ENCODE peak calls at places on chromosomes 12 and 14, in five cellular contexts. One of them, this sample, is unnamed.

GRCh38 chr12:1848741-1849140 is 28.4 kb downstream of the LRTM2 start:
- DNase-seq in spleen: no peak
- DNase-seq in astrocyte of the cerebellum: no peak
- DNase-seq in MCF 10A: no peak
- DNase-seq in nephron progenitor cell: no peak
- DNase-seq in this sample: no peak

GRCh38 chr12:27193106-27193505 is 51.0 kb upstream of the STK38L start:
- DNase-seq in spleen: no peak
- DNase-seq in astrocyte of the cerebellum: peak
- DNase-seq in MCF 10A: no peak
- DNase-seq in nephron progenitor cell: no peak
- DNase-seq in this sample: peak

GRCh38 chr14:50998612-50999011 is 54.3 kb upstream of the PYGL start:
- DNase-seq in spleen: no peak
- DNase-seq in astrocyte of the cerebellum: no peak
- DNase-seq in MCF 10A: no peak
- DNase-seq in nephron progenitor cell: no peak
- DNase-seq in this sample: no peak

GRCh38 chr12:22172501-22172900 is 126.5 kb downstream of the CMAS start:
- DNase-seq in spleen: no peak
- DNase-seq in astrocyte of the cerebellum: no peak
- DNase-seq in MCF 10A: no peak
- DNase-seq in nephron progenitor cell: no peak
- DNase-seq in this sample: no peak

GRCh38 chr12:124465473-124465872 is 101.9 kb downstream of the NCOR2 start:
- DNase-seq in spleen: no peak
- DNase-seq in astrocyte of the cerebellum: no peak
- DNase-seq in MCF 10A: no peak
- DNase-seq in nephron progenitor cell: no peak
- DNase-seq in this sample: no peak

GRCh38 chr12:26732010-26732908 is 100.7 kb downstream of the ITPR2 start:
- DNase-seq in spleen: no peak
- DNase-seq in astrocyte of the cerebellum: no peak
- DNase-seq in MCF 10A: no peak
- DNase-seq in nephron progenitor cell: no peak
- DNase-seq in this sample: no peak

GRCh38 chr12:6548556-6549378 is 7.1 kb downstream of the IFFO1 start:
- DNase-seq in spleen: no peak
- DNase-seq in astrocyte of the cerebellum: no peak
- DNase-seq in MCF 10A: peak
- DNase-seq in nephron progenitor cell: no peak
- DNase-seq in this sample: no peak

GRCh38 chr14:104975481-104976197 is 2.5 kb downstream of the AHNAK2 start:
- DNase-seq in spleen: peak
- DNase-seq in astrocyte of the cerebellum: no peak
- DNase-seq in MCF 10A: no peak
- DNase-seq in nephron progenitor cell: peak
- DNase-seq in this sample: no peak

GRCh38 chr14:68695326-68695768 is 97.5 kb downstream of the ZFP36L1 start:
- DNase-seq in spleen: no peak
- DNase-seq in astrocyte of the cerebellum: peak
- DNase-seq in MCF 10A: peak
- DNase-seq in nephron progenitor cell: no peak
- DNase-seq in this sample: peak

GRCh38 chr12:67760586-67761275 is 112.2 kb downstream of the DYRK2 start:
- DNase-seq in spleen: no peak
- DNase-seq in astrocyte of the cerebellum: no peak
- DNase-seq in MCF 10A: no peak
- DNase-seq in nephron progenitor cell: no peak
- DNase-seq in this sample: no peak

GRCh38 chr12:113788020-113788856 is 177.9 kb downstream of the RBM19 start:
- DNase-seq in spleen: no peak
- DNase-seq in astrocyte of the cerebellum: no peak
- DNase-seq in MCF 10A: peak
- DNase-seq in nephron progenitor cell: no peak
- DNase-seq in this sample: no peak

GRCh38 chr14:94575730-94576585 is 5.3 kb upstream of the SERPINA5 start:
- DNase-seq in spleen: no peak
- DNase-seq in astrocyte of the cerebellum: peak
- DNase-seq in MCF 10A: peak
- DNase-seq in nephron progenitor cell: no peak
- DNase-seq in this sample: no peak

GRCh38 chr12:22627351-22627750 is 2.4 kb downstream of the ETNK1 start:
- DNase-seq in spleen: no peak
- DNase-seq in astrocyte of the cerebellum: no peak
- DNase-seq in MCF 10A: peak
- DNase-seq in nephron progenitor cell: no peak
- DNase-seq in this sample: no peak

GRCh38 chr12:31279525-31279924 is 46.4 kb downstream of the SINHCAF start:
- DNase-seq in spleen: peak
- DNase-seq in astrocyte of the cerebellum: no peak
- DNase-seq in MCF 10A: no peak
- DNase-seq in nephron progenitor cell: no peak
- DNase-seq in this sample: no peak

GRCh38 chr14:55712505-55712904 is 132.5 kb downstream of the KTN1 start:
- DNase-seq in spleen: no peak
- DNase-seq in astrocyte of the cerebellum: no peak
- DNase-seq in MCF 10A: no peak
- DNase-seq in nephron progenitor cell: no peak
- DNase-seq in this sample: no peak

DNA sequence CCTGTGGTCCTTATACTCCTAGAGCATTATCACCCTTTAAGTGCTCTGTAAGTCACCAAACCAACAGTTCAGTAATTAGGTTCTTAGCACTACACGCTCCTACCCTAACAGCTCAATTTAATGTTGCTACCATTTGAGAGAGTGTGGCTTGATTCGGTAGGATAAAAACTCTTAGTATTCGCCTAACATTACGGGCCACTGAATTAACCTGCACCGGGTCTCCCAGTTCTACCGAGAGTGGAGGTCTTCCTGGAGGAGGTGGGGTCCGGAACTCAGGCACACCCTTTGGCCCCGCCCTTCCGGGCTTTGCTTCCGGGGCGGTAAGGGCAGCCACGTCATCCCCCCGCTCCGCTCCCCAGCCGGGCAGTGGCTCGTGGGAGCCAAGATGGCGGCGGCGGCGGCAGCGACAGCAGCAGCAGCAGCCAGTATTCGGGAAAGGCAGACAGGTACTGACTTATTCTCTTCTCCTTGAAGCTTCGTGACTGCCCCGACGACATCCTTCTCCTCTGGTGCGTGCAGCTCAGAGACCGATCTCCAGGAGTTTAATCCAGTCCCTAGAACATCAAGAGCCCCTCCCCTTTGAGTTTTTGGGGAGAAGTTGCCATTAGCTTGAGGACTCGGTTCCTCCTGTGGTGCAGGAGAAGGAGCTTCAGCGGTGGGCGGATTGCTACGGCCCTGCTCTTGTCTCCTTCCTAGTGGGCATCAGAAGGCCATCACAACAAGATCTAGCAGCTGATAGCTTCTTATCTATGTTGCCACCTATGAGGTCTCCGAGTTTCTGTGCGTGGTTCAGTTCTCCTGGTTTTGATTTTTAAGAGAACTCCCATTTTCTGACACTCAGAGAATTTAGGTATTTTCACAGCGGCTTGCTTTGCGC is at the start of gene SCFD1:
- DNase-seq in spleen: peak
- DNase-seq in astrocyte of the cerebellum: peak
- DNase-seq in MCF 10A: peak
- DNase-seq in nephron progenitor cell: peak
- DNase-seq in this sample: peak
- TF ChIP-seq CTCF in spleen: no peak
- TF ChIP-seq CTCF in astrocyte of the cerebellum: no peak
- TF ChIP-seq CTCF in MCF 10A: no peak
- TF ChIP-seq CTCF in nephron progenitor cell: no peak
- TF ChIP-seq CTCF in this sample: no peak

GRCh38 chr12:42459336-42459847 is 130.2 kb downstream of the PRICKLE1 start:
- DNase-seq in spleen: no peak
- DNase-seq in astrocyte of the cerebellum: no peak
- DNase-seq in MCF 10A: no peak
- DNase-seq in nephron progenitor cell: no peak
- DNase-seq in this sample: no peak
- TF ChIP-seq CTCF in spleen: no peak
- TF ChIP-seq CTCF in astrocyte of the cerebellum: no peak
- TF ChIP-seq CTCF in MCF 10A: no peak
- TF ChIP-seq CTCF in nephron progenitor cell: no peak
- TF ChIP-seq CTCF in this sample: no peak

GRCh38 chr14:103730490-103731035 is 15.0 kb downstream of the ZFYVE21 start:
- DNase-seq in spleen: peak
- DNase-seq in astrocyte of the cerebellum: no peak
- DNase-seq in MCF 10A: no peak
- DNase-seq in nephron progenitor cell: no peak
- DNase-seq in this sample: no peak
- TF ChIP-seq CTCF in spleen: no peak
- TF ChIP-seq CTCF in astrocyte of the cerebellum: peak
- TF ChIP-seq CTCF in MCF 10A: no peak
- TF ChIP-seq CTCF in nephron progenitor cell: no peak
- TF ChIP-seq CTCF in this sample: peak

DNA sequence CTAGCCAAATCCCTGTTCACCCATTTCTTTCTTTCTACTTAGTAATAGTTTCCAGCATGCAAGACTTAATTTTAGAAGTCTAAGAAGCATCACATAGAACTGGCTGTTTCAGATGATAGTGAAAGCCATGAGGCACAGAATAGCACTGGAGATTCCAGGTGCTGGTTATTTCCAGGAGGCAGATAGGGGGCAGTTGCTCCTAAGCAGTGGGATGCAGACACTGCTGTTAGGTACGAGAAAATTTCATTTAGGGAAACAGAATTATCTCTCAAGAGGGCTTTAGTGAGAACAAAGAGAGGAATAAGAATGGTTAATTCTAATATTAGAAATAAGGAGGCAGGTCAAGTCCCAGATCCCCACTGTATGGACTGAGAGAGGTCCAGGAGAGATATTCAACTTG is 3.6 kb upstream of the MDGA2 start:
- DNase-seq in spleen: no peak
- DNase-seq in astrocyte of the cerebellum: no peak
- DNase-seq in MCF 10A: no peak
- DNase-seq in nephron progenitor cell: no peak
- DNase-seq in this sample: no peak
- TF ChIP-seq CTCF in spleen: no peak
- TF ChIP-seq CTCF in astrocyte of the cerebellum: no peak
- TF ChIP-seq CTCF in MCF 10A: no peak
- TF ChIP-seq CTCF in nephron progenitor cell: no peak
- TF ChIP-seq CTCF in this sample: no peak

This sample was measured in AG09319.